ENCODE peak calls at places on chromosomes 1 and 21, in ten cellular contexts. One of them, this sample, is unnamed.

GRCh38 chr21:35491114-35491513 is 442.0 kb upstream of the RUNX1 start:
- DNase-seq in AG10803: no peak
- DNase-seq in activated CD4-positive, alpha-beta T cell treated with anti-CD3 and anti-CD28 coated beads for 24 hours: no peak
- DNase-seq in H54: no peak
- DNase-seq in uterus: no peak
- DNase-seq in CD4-positive, alpha-beta T cell: no peak
- DNase-seq in tibial artery: no peak
- DNase-seq in spleen: no peak
- DNase-seq in NCI-H1092: no peak
- DNase-seq in M059J: no peak
- DNase-seq in this sample: no peak

GRCh38 chr1:31297273-31298247 is 728 bp downstream of the ZCCHC17 start:
- DNase-seq in AG10803: peak
- DNase-seq in activated CD4-positive, alpha-beta T cell treated with anti-CD3 and anti-CD28 coated beads for 24 hours: no peak
- DNase-seq in H54: no peak
- DNase-seq in uterus: no peak
- DNase-seq in CD4-positive, alpha-beta T cell: no peak
- DNase-seq in tibial artery: no peak
- DNase-seq in spleen: no peak
- DNase-seq in NCI-H1092: no peak
- DNase-seq in M059J: peak
- DNase-seq in this sample: no peak

GRCh38 chr1:185477638-185478216 is 160.7 kb upstream of the IVNS1ABP start:
- DNase-seq in AG10803: no peak
- DNase-seq in activated CD4-positive, alpha-beta T cell treated with anti-CD3 and anti-CD28 coated beads for 24 hours: no peak
- DNase-seq in H54: no peak
- DNase-seq in uterus: no peak
- DNase-seq in CD4-positive, alpha-beta T cell: no peak
- DNase-seq in tibial artery: no peak
- DNase-seq in spleen: no peak
- DNase-seq in NCI-H1092: peak
- DNase-seq in M059J: no peak
- DNase-seq in this sample: no peak

GRCh38 chr1:48236716-48237470 is 14.4 kb downstream of the SLC5A9 start:
- DNase-seq in AG10803: peak
- DNase-seq in activated CD4-positive, alpha-beta T cell treated with anti-CD3 and anti-CD28 coated beads for 24 hours: no peak
- DNase-seq in H54: no peak
- DNase-seq in uterus: no peak
- DNase-seq in CD4-positive, alpha-beta T cell: no peak
- DNase-seq in tibial artery: no peak
- DNase-seq in spleen: no peak
- DNase-seq in NCI-H1092: no peak
- DNase-seq in M059J: peak
- DNase-seq in this sample: no peak

GRCh38 chr1:155970531-155971167 is 7.7 kb downstream of the ARHGEF2 start:
- DNase-seq in AG10803: peak
- DNase-seq in activated CD4-positive, alpha-beta T cell treated with anti-CD3 and anti-CD28 coated beads for 24 hours: no peak
- DNase-seq in H54: peak
- DNase-seq in uterus: peak
- DNase-seq in CD4-positive, alpha-beta T cell: no peak
- DNase-seq in tibial artery: peak
- DNase-seq in spleen: peak
- DNase-seq in NCI-H1092: no peak
- DNase-seq in M059J: peak
- DNase-seq in this sample: peak

GRCh38 chr1:205602118-205602517 is 29.7 kb downstream of the ELK4 start:
- DNase-seq in AG10803: no peak
- DNase-seq in activated CD4-positive, alpha-beta T cell treated with anti-CD3 and anti-CD28 coated beads for 24 hours: no peak
- DNase-seq in H54: no peak
- DNase-seq in uterus: no peak
- DNase-seq in CD4-positive, alpha-beta T cell: no peak
- DNase-seq in tibial artery: no peak
- DNase-seq in spleen: no peak
- DNase-seq in NCI-H1092: no peak
- DNase-seq in M059J: no peak
- DNase-seq in this sample: no peak

GRCh38 chr1:46289976-46290375 is 13.4 kb downstream of the LRRC41 start:
- DNase-seq in AG10803: no peak
- DNase-seq in activated CD4-positive, alpha-beta T cell treated with anti-CD3 and anti-CD28 coated beads for 24 hours: no peak
- DNase-seq in H54: no peak
- DNase-seq in uterus: no peak
- DNase-seq in CD4-positive, alpha-beta T cell: no peak
- DNase-seq in tibial artery: no peak
- DNase-seq in spleen: no peak
- DNase-seq in NCI-H1092: no peak
- DNase-seq in M059J: no peak
- DNase-seq in this sample: no peak

GRCh38 chr1:81617308-81618027 is 183.3 kb upstream of the ADGRL2 start:
- DNase-seq in AG10803: peak
- DNase-seq in activated CD4-positive, alpha-beta T cell treated with anti-CD3 and anti-CD28 coated beads for 24 hours: no peak
- DNase-seq in H54: no peak
- DNase-seq in uterus: no peak
- DNase-seq in CD4-positive, alpha-beta T cell: no peak
- DNase-seq in tibial artery: no peak
- DNase-seq in spleen: no peak
- DNase-seq in NCI-H1092: no peak
- DNase-seq in M059J: peak
- DNase-seq in this sample: no peak

GRCh38 chr1:218779341-218779831 is 394.3 kb upstream of the LYPLAL1 start:
- DNase-seq in AG10803: no peak
- DNase-seq in activated CD4-positive, alpha-beta T cell treated with anti-CD3 and anti-CD28 coated beads for 24 hours: no peak
- DNase-seq in H54: no peak
- DNase-seq in uterus: no peak
- DNase-seq in CD4-positive, alpha-beta T cell: no peak
- DNase-seq in tibial artery: no peak
- DNase-seq in spleen: no peak
- DNase-seq in NCI-H1092: no peak
- DNase-seq in M059J: peak
- DNase-seq in this sample: no peak

GRCh38 chr1:43834280-43835140 is 99.1 kb upstream of the ARTN start:
- DNase-seq in AG10803: peak
- DNase-seq in activated CD4-positive, alpha-beta T cell treated with anti-CD3 and anti-CD28 coated beads for 24 hours: no peak
- DNase-seq in H54: peak
- DNase-seq in uterus: no peak
- DNase-seq in CD4-positive, alpha-beta T cell: no peak
- DNase-seq in tibial artery: no peak
- DNase-seq in spleen: no peak
- DNase-seq in NCI-H1092: no peak
- DNase-seq in M059J: peak
- DNase-seq in this sample: peak

GRCh38 chr1:220768127-220768601 is 18.5 kb upstream of the MTARC1 start:
- DNase-seq in AG10803: no peak
- DNase-seq in activated CD4-positive, alpha-beta T cell treated with anti-CD3 and anti-CD28 coated beads for 24 hours: no peak
- DNase-seq in H54: no peak
- DNase-seq in uterus: no peak
- DNase-seq in CD4-positive, alpha-beta T cell: no peak
- DNase-seq in tibial artery: no peak
- DNase-seq in spleen: no peak
- DNase-seq in NCI-H1092: no peak
- DNase-seq in M059J: no peak
- DNase-seq in this sample: no peak

GRCh38 chr1:6852136-6852890 is 67.1 kb downstream of the CAMTA1 start:
- DNase-seq in AG10803: no peak
- DNase-seq in activated CD4-positive, alpha-beta T cell treated with anti-CD3 and anti-CD28 coated beads for 24 hours: no peak
- DNase-seq in H54: no peak
- DNase-seq in uterus: no peak
- DNase-seq in CD4-positive, alpha-beta T cell: no peak
- DNase-seq in tibial artery: no peak
- DNase-seq in spleen: no peak
- DNase-seq in NCI-H1092: no peak
- DNase-seq in M059J: no peak
- DNase-seq in this sample: no peak

GRCh38 chr1:171212607-171213347 is 27.7 kb downstream of the FMO2 start:
- DNase-seq in AG10803: no peak
- DNase-seq in activated CD4-positive, alpha-beta T cell treated with anti-CD3 and anti-CD28 coated beads for 24 hours: no peak
- DNase-seq in H54: no peak
- DNase-seq in uterus: no peak
- DNase-seq in CD4-positive, alpha-beta T cell: no peak
- DNase-seq in tibial artery: no peak
- DNase-seq in spleen: no peak
- DNase-seq in NCI-H1092: no peak
- DNase-seq in M059J: no peak
- DNase-seq in this sample: no peak

GRCh38 chr1:228723921-228724320 is 11.4 kb upstream of the RHOU start:
- DNase-seq in AG10803: no peak
- DNase-seq in activated CD4-positive, alpha-beta T cell treated with anti-CD3 and anti-CD28 coated beads for 24 hours: no peak
- DNase-seq in H54: no peak
- DNase-seq in uterus: no peak
- DNase-seq in CD4-positive, alpha-beta T cell: no peak
- DNase-seq in tibial artery: no peak
- DNase-seq in spleen: no peak
- DNase-seq in NCI-H1092: no peak
- DNase-seq in M059J: no peak
- DNase-seq in this sample: no peak

GRCh38 chr1:210516675-210517459 is 188.2 kb downstream of the HHAT start:
- DNase-seq in AG10803: no peak
- DNase-seq in activated CD4-positive, alpha-beta T cell treated with anti-CD3 and anti-CD28 coated beads for 24 hours: no peak
- DNase-seq in H54: no peak
- DNase-seq in uterus: no peak
- DNase-seq in CD4-positive, alpha-beta T cell: no peak
- DNase-seq in tibial artery: no peak
- DNase-seq in spleen: no peak
- DNase-seq in NCI-H1092: no peak
- DNase-seq in M059J: no peak
- DNase-seq in this sample: no peak

GRCh38 chr1:181112071-181112929 is 23.8 kb downstream of the IER5 start:
- DNase-seq in AG10803: peak
- DNase-seq in activated CD4-positive, alpha-beta T cell treated with anti-CD3 and anti-CD28 coated beads for 24 hours: no peak
- DNase-seq in H54: peak
- DNase-seq in uterus: peak
- DNase-seq in CD4-positive, alpha-beta T cell: no peak
- DNase-seq in tibial artery: peak
- DNase-seq in spleen: no peak
- DNase-seq in NCI-H1092: no peak
- DNase-seq in M059J: peak
- DNase-seq in this sample: peak

GRCh38 chr1:21511579-21512522 is 2.6 kb downstream of the ALPL start:
- DNase-seq in AG10803: peak
- DNase-seq in activated CD4-positive, alpha-beta T cell treated with anti-CD3 and anti-CD28 coated beads for 24 hours: no peak
- DNase-seq in H54: peak
- DNase-seq in uterus: no peak
- DNase-seq in CD4-positive, alpha-beta T cell: no peak
- DNase-seq in tibial artery: peak
- DNase-seq in spleen: no peak
- DNase-seq in NCI-H1092: no peak
- DNase-seq in M059J: peak
- DNase-seq in this sample: peak

GRCh38 chr1:172168597-172168872 is 251.9 kb upstream of the C1orf105 start:
- DNase-seq in AG10803: no peak
- DNase-seq in activated CD4-positive, alpha-beta T cell treated with anti-CD3 and anti-CD28 coated beads for 24 hours: no peak
- DNase-seq in H54: no peak
- DNase-seq in uterus: no peak
- DNase-seq in CD4-positive, alpha-beta T cell: no peak
- DNase-seq in tibial artery: no peak
- DNase-seq in spleen: no peak
- DNase-seq in NCI-H1092: no peak
- DNase-seq in M059J: no peak
- DNase-seq in this sample: no peak

GRCh38 chr1:35622510-35623171 is 18.7 kb downstream of the PSMB2 start:
- DNase-seq in AG10803: no peak
- DNase-seq in activated CD4-positive, alpha-beta T cell treated with anti-CD3 and anti-CD28 coated beads for 24 hours: no peak
- DNase-seq in H54: no peak
- DNase-seq in uterus: no peak
- DNase-seq in CD4-positive, alpha-beta T cell: no peak
- DNase-seq in tibial artery: no peak
- DNase-seq in spleen: no peak
- DNase-seq in NCI-H1092: no peak
- DNase-seq in M059J: no peak
- DNase-seq in this sample: no peak

GRCh38 chr1:212791261-212791675 is 309 bp downstream of the NSL1 start:
- DNase-seq in AG10803: peak
- DNase-seq in activated CD4-positive, alpha-beta T cell treated with anti-CD3 and anti-CD28 coated beads for 24 hours: no peak
- DNase-seq in H54: peak
- DNase-seq in uterus: no peak
- DNase-seq in CD4-positive, alpha-beta T cell: no peak
- DNase-seq in tibial artery: no peak
- DNase-seq in spleen: no peak
- DNase-seq in NCI-H1092: peak
- DNase-seq in M059J: peak
- DNase-seq in this sample: no peak

GRCh38 chr1:165369255-165369848 is 12.8 kb upstream of the LMX1A start:
- DNase-seq in AG10803: peak
- DNase-seq in activated CD4-positive, alpha-beta T cell treated with anti-CD3 and anti-CD28 coated beads for 24 hours: peak
- DNase-seq in H54: peak
- DNase-seq in uterus: peak
- DNase-seq in CD4-positive, alpha-beta T cell: peak
- DNase-seq in tibial artery: no peak
- DNase-seq in spleen: peak
- DNase-seq in NCI-H1092: peak
- DNase-seq in M059J: peak
- DNase-seq in this sample: peak

GRCh38 chr1:61770131-61770530 is 27.9 kb downstream of the PATJ start:
- DNase-seq in AG10803: no peak
- DNase-seq in activated CD4-positive, alpha-beta T cell treated with anti-CD3 and anti-CD28 coated beads for 24 hours: no peak
- DNase-seq in H54: no peak
- DNase-seq in uterus: no peak
- DNase-seq in CD4-positive, alpha-beta T cell: no peak
- DNase-seq in tibial artery: no peak
- DNase-seq in spleen: no peak
- DNase-seq in NCI-H1092: no peak
- DNase-seq in M059J: no peak
- DNase-seq in this sample: no peak

GRCh38 chr1:109712321-109712864 is 342 bp downstream of the GSTM5 start:
- DNase-seq in AG10803: no peak
- DNase-seq in activated CD4-positive, alpha-beta T cell treated with anti-CD3 and anti-CD28 coated beads for 24 hours: no peak
- DNase-seq in H54: no peak
- DNase-seq in uterus: no peak
- DNase-seq in CD4-positive, alpha-beta T cell: no peak
- DNase-seq in tibial artery: no peak
- DNase-seq in spleen: no peak
- DNase-seq in NCI-H1092: no peak
- DNase-seq in M059J: no peak
- DNase-seq in this sample: no peak

GRCh38 chr1:30134466-30135217 is 588.7 kb downstream of the MATN1 start:
- DNase-seq in AG10803: no peak
- DNase-seq in activated CD4-positive, alpha-beta T cell treated with anti-CD3 and anti-CD28 coated beads for 24 hours: no peak
- DNase-seq in H54: no peak
- DNase-seq in uterus: no peak
- DNase-seq in CD4-positive, alpha-beta T cell: no peak
- DNase-seq in tibial artery: no peak
- DNase-seq in spleen: no peak
- DNase-seq in NCI-H1092: no peak
- DNase-seq in M059J: no peak
- DNase-seq in this sample: no peak

GRCh38 chr1:160681067-160681890 is 30.3 kb downstream of the CD48 start:
- DNase-seq in AG10803: peak
- DNase-seq in activated CD4-positive, alpha-beta T cell treated with anti-CD3 and anti-CD28 coated beads for 24 hours: peak
- DNase-seq in H54: peak
- DNase-seq in uterus: peak
- DNase-seq in CD4-positive, alpha-beta T cell: peak
- DNase-seq in tibial artery: peak
- DNase-seq in spleen: peak
- DNase-seq in NCI-H1092: no peak
- DNase-seq in M059J: peak
- DNase-seq in this sample: peak

GRCh38 chr1:93219443-93219842 is 38.9 kb downstream of the CCDC18 start:
- DNase-seq in AG10803: no peak
- DNase-seq in activated CD4-positive, alpha-beta T cell treated with anti-CD3 and anti-CD28 coated beads for 24 hours: no peak
- DNase-seq in H54: no peak
- DNase-seq in uterus: no peak
- DNase-seq in CD4-positive, alpha-beta T cell: no peak
- DNase-seq in tibial artery: no peak
- DNase-seq in spleen: no peak
- DNase-seq in NCI-H1092: no peak
- DNase-seq in M059J: peak
- DNase-seq in this sample: no peak

GRCh38 chr1:100794719-100795645 is 75.4 kb downstream of the VCAM1 start:
- DNase-seq in AG10803: peak
- DNase-seq in activated CD4-positive, alpha-beta T cell treated with anti-CD3 and anti-CD28 coated beads for 24 hours: no peak
- DNase-seq in H54: no peak
- DNase-seq in uterus: no peak
- DNase-seq in CD4-positive, alpha-beta T cell: no peak
- DNase-seq in tibial artery: no peak
- DNase-seq in spleen: no peak
- DNase-seq in NCI-H1092: no peak
- DNase-seq in M059J: peak
- DNase-seq in this sample: no peak

GRCh38 chr1:12615916-12616708 is 1.9 kb downstream of the DHRS3 start:
- DNase-seq in AG10803: peak
- DNase-seq in activated CD4-positive, alpha-beta T cell treated with anti-CD3 and anti-CD28 coated beads for 24 hours: no peak
- DNase-seq in H54: peak
- DNase-seq in uterus: peak
- DNase-seq in CD4-positive, alpha-beta T cell: no peak
- DNase-seq in tibial artery: peak
- DNase-seq in spleen: peak
- DNase-seq in NCI-H1092: no peak
- DNase-seq in M059J: peak
- DNase-seq in this sample: peak